ENCODE peak calls at places on chromosomes 16 and 17, in four cellular contexts. H is keratinocyte, C is astrocyte, M is PC-9. E is an unnamed sample.

GRCh38 chr16:62869837-62870236 is 833.6 kb upstream of the CDH8 start:
- DNase-seq in M (no peak), H (no peak), C (no peak), E (no peak)

GRCh38 chr17:40329981-40330794 is 21.2 kb downstream of the RARA start:
- DNase-seq in H (no peak), C (no peak), M (no peak), E (peak)

GRCh38 chr17:10713336-10713735 is 15.9 kb downstream of the ADPRM start:
- DNase-seq in M (no peak), H (no peak), C (no peak), E (no peak)

GRCh38 chr17:17141860-17142552 is 64.1 kb downstream of the PLD6 start:
- DNase-seq in M (no peak), C (no peak), H (no peak), E (peak)

GRCh38 chr17:32099686-32100085 is 42.6 kb upstream of the RHOT1 start:
- DNase-seq in M (no peak), H (no peak), C (no peak), E (no peak)

GRCh38 chr17:38658741-38659345 is 15.9 kb downstream of the EPOP start:
- DNase-seq in M (no peak), C (no peak), H (no peak), E (peak)

GRCh38 chr17:68097161-68097805 is 61.7 kb downstream of the KPNA2 start:
- DNase-seq in M (no peak), C (no peak), H (no peak), E (no peak)

GRCh38 chr16:89360760-89361435 is 129.5 kb downstream of the ANKRD11 start:
- DNase-seq in H (no peak), M (no peak), C (no peak), E (peak)

GRCh38 chr16:15903960-15904359 is 15.6 kb upstream of the CEP20 start:
- DNase-seq in C (no peak), H (no peak), M (no peak), E (no peak)

GRCh38 chr17:49570540-49571242 is 5.0 kb upstream of the NXPH3 start:
- DNase-seq in C (no peak), M (no peak), H (no peak), E (peak)

GRCh38 chr16:27233731-27234130 is 30.4 kb downstream of the KDM8 start:
- DNase-seq in H (no peak), C (no peak), M (no peak), E (no peak)

GRCh38 chr16:81601008-81601428 is 156.4 kb downstream of the CMIP start:
- DNase-seq in H (peak), M (peak), C (peak), E (peak)

GRCh38 chr17:80694992-80695912 is 150.6 kb downstream of the RPTOR start:
- DNase-seq in C (peak), H (no peak), M (no peak), E (peak)

GRCh38 chr17:19771971-19772630 is 24.0 kb upstream of the ALDH3A1 start:
- DNase-seq in M (no peak), H (no peak), C (no peak), E (no peak)

GRCh38 chr17:66021757-66022156 is 170.2 kb downstream of the CEP112 start:
- DNase-seq in C (no peak), M (no peak), H (no peak), E (no peak)

GRCh38 chr17:21573961-21574610 is 118.2 kb upstream of the KCNJ18 start:
- DNase-seq in M (no peak), H (no peak), C (no peak), E (peak)

GRCh38 chr16:3007957-3008748 is 4.6 kb upstream of the CLDN9 start:
- DNase-seq in C (no peak), M (no peak), H (no peak), E (no peak)

GRCh38 chr17:661509-661908 is 53.1 kb downstream of the VPS53 start:
- DNase-seq in H (no peak), M (no peak), C (no peak), E (no peak)

GRCh38 chr16:28974007-28974436 is 556 bp upstream of the SPNS1 start:
- DNase-seq in M (peak), H (peak), C (peak), E (peak)

GRCh38 chr17:1912146-1912545 is 82.3 kb downstream of the RPA1 start:
- DNase-seq in H (no peak), C (no peak), M (no peak), E (peak)

DNA sequence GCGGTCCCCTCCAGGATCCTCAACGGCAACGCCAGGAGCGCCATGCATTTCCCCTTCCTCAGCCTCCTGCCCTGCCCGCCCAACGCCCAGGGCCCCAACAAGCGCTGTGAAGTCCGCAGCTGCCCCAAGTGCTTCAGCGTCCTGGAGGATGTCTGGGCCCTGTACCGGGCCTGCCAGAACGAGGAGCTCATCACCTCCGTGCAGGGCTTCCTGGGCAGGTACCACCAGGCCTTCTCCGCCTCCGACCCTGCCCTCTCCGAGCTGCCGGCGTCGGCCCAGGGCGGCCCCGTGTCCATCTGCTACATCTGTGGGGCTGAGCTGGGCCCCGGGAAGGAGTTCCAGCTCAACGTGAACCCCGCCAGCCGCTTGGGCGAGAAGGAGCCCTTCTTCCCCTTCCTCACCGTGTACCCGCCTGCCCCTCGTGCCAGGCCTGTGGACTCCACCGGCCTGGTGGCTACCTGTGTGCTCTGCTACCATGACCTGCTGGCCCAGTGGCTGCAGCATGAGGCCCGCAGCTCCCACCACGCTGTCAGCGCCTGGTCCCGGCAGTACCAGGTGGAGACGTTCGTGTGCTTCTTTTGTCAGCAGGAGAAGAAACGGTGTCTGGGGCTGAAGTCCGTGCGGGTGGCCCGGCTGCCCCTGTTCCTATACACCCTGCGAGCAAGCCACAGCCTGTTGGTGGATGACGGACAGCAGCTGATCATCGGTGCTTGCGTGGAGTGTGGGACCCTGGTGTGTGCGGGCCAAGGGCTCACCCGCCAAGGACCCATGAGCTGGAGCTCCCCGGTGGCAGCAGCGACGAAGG is 58.9 kb upstream of the CIBAR2 start:
- DNase-seq in M (no peak), C (no peak), H (no peak), E (peak)
- H3K4me3 ChIP-seq in M (no peak), C (peak), H (peak), E (peak)

DNA sequence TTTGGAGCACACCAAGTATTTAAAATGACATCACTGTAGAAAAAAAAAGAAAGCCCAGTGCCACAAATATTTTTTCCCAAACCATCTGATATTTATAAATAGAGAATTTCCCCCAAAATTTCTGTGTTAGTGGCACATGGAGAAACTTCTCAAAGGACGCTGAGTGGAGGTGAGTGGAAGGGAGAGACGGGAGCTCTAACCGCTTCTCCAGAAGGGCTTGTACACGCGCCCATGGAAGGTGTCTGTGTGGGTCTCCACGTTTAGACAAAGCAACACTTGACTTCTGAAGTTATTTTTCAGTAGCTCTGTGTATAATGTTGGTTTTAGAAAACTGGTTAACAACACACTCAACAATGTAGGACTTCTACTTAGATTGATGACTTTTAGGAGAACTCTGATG is 1.0 kb downstream of the MYOCD start:
- DNase-seq in H (no peak), C (no peak), M (no peak), E (no peak)
- H3K27ac ChIP-seq in H (no peak), C (no peak), M (no peak), E (no peak)

GRCh38 chr16:10206215-10206614 is 24.0 kb upstream of the GRIN2A start:
- DNase-seq in C (no peak), H (peak), M (no peak), E (no peak)
- H2AFZ ChIP-seq in C (no peak), H (no peak), M (no peak), E (no peak)

GRCh38 chr17:77696151-77696719 is 262.3 kb upstream of the TNRC6C start:
- DNase-seq in H (no peak), M (no peak), C (no peak), E (no peak)

GRCh38 chr17:77697480-77698400 is 260.8 kb upstream of the TNRC6C start:
- DNase-seq in C (no peak), H (no peak), M (no peak), E (no peak)

GRCh38 chr17:77695386-77695785 is 263.1 kb upstream of the TNRC6C start:
- DNase-seq in M (no peak), C (no peak), H (no peak), E (peak)

GRCh38 chr17:77698903-77699615 is 259.4 kb upstream of the TNRC6C start:
- DNase-seq in H (no peak), M (no peak), C (no peak), E (peak)

DNA sequence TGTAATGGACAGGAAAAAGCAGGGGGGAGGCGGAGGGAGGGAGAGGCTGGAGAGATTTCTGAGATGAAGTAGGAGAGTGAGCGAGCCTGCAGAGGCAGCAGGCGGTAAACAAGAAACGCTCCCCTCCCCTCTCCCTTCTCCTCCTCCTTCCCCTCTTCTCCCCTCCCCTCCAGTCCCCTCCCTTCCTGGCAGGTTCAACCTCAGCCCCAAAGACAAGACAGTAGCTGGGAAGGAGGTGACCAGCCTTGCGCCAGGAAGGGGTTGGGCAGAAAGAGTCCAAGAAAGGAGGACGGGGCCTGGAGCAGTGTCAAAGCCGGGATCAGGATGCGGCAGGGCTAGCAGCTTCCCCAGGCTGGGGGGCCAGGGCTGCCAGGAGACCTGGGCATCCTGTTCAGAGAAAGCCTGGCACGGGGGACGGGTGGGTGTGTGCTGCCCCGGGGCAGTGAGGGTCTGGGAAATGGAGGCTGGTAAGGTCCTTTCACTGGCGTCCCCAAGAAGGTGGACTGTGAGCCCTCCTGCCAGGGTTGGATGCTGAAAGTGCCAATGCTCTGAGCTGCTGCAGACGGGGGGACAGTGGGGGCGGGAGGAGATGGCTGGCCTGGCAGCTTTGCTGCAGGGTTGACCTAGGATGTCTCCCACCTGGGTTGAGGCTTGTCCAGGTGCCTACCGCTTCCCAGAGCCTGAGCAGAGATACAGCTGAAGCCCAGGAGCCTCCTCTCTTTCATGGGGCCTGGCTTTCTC is 261.6 kb upstream of the TNRC6C start:
- DNase-seq in C (no peak), M (no peak), H (no peak), E (peak)
- H3K4me3 ChIP-seq in C (no peak), M (no peak), H (no peak), E (no peak)

GRCh38 chr16:450385-450784 is 24.9 kb downstream of the RAB11FIP3 start:
- DNase-seq in C (no peak), M (no peak), H (no peak), E (peak)
- H3K27ac ChIP-seq in C (no peak), M (no peak), H (no peak), E (no peak)

GRCh38 chr16:459761-460160 is 34.3 kb downstream of the RAB11FIP3 start:
- DNase-seq in M (no peak), C (no peak), H (no peak), E (no peak)

GRCh38 chr16:455453-455852 is 30.0 kb downstream of the RAB11FIP3 start:
- DNase-seq in C (no peak), M (no peak), H (no peak), E (no peak)

GRCh38 chr16:460787-461186 is 35.3 kb downstream of the RAB11FIP3 start:
- DNase-seq in H (no peak), C (no peak), M (no peak), E (no peak)

GRCh38 chr16:456891-457483 is 31.5 kb downstream of the RAB11FIP3 start:
- DNase-seq in H (no peak), M (peak), C (peak), E (peak)

GRCh38 chr16:457732-458400 is 32.4 kb downstream of the RAB11FIP3 start:
- DNase-seq in H (no peak), C (no peak), M (no peak), E (peak)
- H2AFZ ChIP-seq in H (no peak), C (no peak), M (no peak), E (no peak)

GRCh38 chr17:58368860-58369213 is 16.8 kb upstream of the SUPT4H1 start:
- DNase-seq in H (no peak), M (no peak), C (no peak), E (no peak)
- H3K4me3 ChIP-seq in H (no peak), M (no peak), C (no peak), E (no peak)

DNA sequence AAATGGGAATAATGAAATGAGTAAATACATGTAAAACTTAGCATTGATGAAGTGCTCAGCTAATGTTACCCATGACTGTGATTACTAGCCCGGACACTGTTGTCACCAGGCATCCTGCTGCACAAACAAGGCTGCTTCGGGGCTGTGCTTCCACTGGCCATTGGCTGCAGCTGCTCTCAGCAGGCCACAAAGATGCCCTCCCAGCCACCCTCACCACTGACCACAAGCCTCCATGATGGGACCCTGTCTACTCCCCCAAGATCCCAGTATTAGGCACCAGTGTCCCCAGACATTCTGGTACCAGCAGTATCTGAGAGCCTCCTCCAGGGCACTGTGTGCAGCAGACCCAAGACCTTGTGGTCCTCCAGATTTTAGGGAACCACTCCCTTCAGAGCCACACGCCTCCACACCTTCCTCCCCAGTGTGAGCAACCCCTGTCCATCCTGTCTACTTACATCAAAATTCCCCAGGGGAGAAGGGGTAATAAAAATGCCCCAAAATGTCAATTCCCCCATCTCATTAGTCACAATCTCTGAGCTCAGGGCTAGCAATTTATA is 19.7 kb upstream of the NUP93 start:
- DNase-seq in H (no peak), C (no peak), M (no peak), E (no peak)
- H3K27ac ChIP-seq in H (no peak), C (no peak), M (no peak), E (no peak)

DNA sequence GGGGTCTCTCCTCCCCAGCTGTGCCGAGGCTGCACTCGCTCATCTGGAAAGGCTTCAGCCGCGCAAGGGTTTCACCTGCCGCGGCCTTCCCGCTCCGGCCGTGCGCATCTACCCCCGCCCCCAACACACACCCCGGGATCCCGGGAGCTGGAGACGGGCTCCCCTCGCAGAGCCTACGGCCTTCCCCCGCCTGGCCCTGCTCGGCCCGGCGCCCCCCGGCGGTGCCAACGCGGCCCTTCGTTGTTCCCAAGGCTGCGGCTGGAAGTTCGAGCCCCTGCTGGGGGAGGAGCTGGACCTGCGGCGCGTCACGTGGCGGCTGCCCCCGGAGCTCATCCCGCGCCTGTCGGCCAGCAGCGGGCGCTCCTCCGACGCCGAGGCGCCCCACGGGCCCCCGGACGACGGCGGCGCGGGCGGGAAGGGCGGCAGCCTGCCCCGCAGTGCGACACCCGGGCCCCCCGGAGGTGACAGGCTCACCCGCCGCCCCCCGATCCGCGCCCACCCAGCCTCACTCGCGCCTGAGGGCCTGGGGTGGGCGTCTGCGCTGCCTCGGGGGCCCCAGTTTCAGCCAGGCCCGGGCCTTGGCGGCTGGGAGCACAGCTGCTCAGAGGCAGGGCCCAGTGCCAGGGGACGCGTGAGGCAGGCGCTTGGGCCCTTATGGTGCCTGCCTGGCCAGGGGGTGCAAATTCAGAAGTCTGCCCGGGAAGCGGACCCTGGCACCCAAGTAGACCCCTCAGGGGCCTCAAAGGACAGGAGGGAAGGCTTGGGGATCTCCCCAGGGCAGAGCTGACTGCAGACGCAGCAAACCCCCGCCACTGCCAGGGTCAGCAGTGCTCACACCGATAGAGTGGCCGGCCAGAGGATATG is 11.2 kb downstream of the GALK1 start:
- DNase-seq in H (no peak), M (no peak), C (peak), E (peak)
- H2AFZ ChIP-seq in H (no peak), M (no peak), C (peak), E (peak)

DNA sequence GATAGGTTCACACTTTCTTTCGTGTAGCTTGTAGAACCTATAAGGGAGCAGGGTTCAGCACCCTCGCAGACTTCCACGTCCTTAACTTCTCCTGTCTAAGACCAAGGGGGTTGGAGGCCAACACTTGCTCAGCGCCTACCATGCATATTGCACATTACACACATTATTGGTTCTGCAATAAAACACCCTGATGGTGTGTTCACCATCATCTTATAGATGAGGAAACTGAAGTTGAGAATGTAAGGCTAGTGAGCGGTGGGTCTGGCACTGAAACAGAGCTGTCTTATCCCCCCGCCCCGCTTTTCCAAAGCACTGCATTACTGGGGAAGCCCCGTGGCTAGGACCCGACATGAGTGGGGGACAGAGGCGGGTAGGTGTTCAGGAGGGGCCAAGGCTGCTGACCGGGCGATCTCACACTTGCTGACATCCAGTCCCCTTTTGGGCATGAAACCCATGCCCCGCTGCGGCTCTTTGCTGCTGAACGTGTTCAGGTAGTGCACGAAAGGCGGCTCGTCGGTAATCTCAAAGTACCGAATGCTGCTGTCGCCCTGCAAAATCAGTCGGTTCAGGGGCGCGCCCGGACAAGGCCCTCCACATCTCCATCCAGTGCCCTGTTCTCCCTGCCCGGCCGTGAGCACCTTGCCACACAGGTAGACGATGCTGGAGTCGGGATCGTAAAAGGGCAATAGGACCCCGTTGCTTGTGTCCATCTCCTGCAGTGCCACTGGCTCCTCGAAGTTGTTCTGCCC is 6.2 kb downstream of the CORO6 start:
- DNase-seq in M (no peak), C (no peak), H (no peak), E (peak)
- H3K4me3 ChIP-seq in M (no peak), C (no peak), H (no peak), E (no peak)